ENCODE peak calls at places on chromosomes 4 and X, in four cellular contexts. One of them, this sample, is unnamed.

GRCh38 chr4:114603455-114603854 is 4.8 kb downstream of the UGT8 start:
- DNase-seq in heart left ventricle: no peak
- DNase-seq in heart right ventricle: no peak
- DNase-seq in kidney epithelial cell: no peak
- DNase-seq in this sample: no peak

GRCh38 chr4:142405021-142405991 is 440.8 kb downstream of the INPP4B start:
- DNase-seq in heart left ventricle: peak
- DNase-seq in heart right ventricle: peak
- DNase-seq in kidney epithelial cell: peak
- DNase-seq in this sample: peak

GRCh38 chrX:17836830-17837229 is 24.3 kb downstream of the RAI2 start:
- DNase-seq in heart left ventricle: no peak
- DNase-seq in heart right ventricle: no peak
- DNase-seq in kidney epithelial cell: no peak
- DNase-seq in this sample: no peak

GRCh38 chrX:134658002-134658401 is 269 bp downstream of the PLAC1 start:
- DNase-seq in heart left ventricle: no peak
- DNase-seq in heart right ventricle: no peak
- DNase-seq in kidney epithelial cell: no peak
- DNase-seq in this sample: no peak

GRCh38 chr4:185004562-185005208 is 13.6 kb upstream of the HELT start:
- DNase-seq in heart left ventricle: peak
- DNase-seq in heart right ventricle: peak
- DNase-seq in kidney epithelial cell: no peak
- DNase-seq in this sample: no peak

GRCh38 chrX:130055103-130055502 is 55.2 kb downstream of the ELF4 start:
- DNase-seq in heart left ventricle: no peak
- DNase-seq in heart right ventricle: no peak
- DNase-seq in kidney epithelial cell: no peak
- DNase-seq in this sample: peak

GRCh38 chr4:13533670-13534343 is 10.5 kb downstream of the NKX3-2 start:
- DNase-seq in heart left ventricle: no peak
- DNase-seq in heart right ventricle: no peak
- DNase-seq in kidney epithelial cell: no peak
- DNase-seq in this sample: no peak

GRCh38 chr4:142077048-142077447 is 440.7 kb downstream of the IL15 start:
- DNase-seq in heart left ventricle: no peak
- DNase-seq in heart right ventricle: no peak
- DNase-seq in kidney epithelial cell: no peak
- DNase-seq in this sample: no peak

GRCh38 chr4:37693450-37694190 is 7.4 kb upstream of the RELL1 start:
- DNase-seq in heart left ventricle: no peak
- DNase-seq in heart right ventricle: no peak
- DNase-seq in kidney epithelial cell: peak
- DNase-seq in this sample: peak

GRCh38 chr4:19304028-19304427 is 947.7 kb upstream of the SLIT2 start:
- DNase-seq in heart left ventricle: no peak
- DNase-seq in heart right ventricle: no peak
- DNase-seq in kidney epithelial cell: no peak
- DNase-seq in this sample: no peak

GRCh38 chrX:68415289-68415688 is 18.0 kb downstream of the OPHN1 start:
- DNase-seq in heart left ventricle: peak
- DNase-seq in heart right ventricle: peak
- DNase-seq in kidney epithelial cell: no peak
- DNase-seq in this sample: peak

GRCh38 chr4:140246216-140246615 is 92.2 kb upstream of the MAML3 start:
- DNase-seq in heart left ventricle: no peak
- DNase-seq in heart right ventricle: no peak
- DNase-seq in kidney epithelial cell: no peak
- DNase-seq in this sample: peak

GRCh38 chr4:98626350-98626749 is 32.1 kb downstream of the TSPAN5 start:
- DNase-seq in heart left ventricle: peak
- DNase-seq in heart right ventricle: no peak
- DNase-seq in kidney epithelial cell: peak
- DNase-seq in this sample: peak

GRCh38 chrX:16517206-16517605 is 132.8 kb upstream of the S100G start:
- DNase-seq in heart left ventricle: peak
- DNase-seq in heart right ventricle: no peak
- DNase-seq in kidney epithelial cell: no peak
- DNase-seq in this sample: peak

GRCh38 chr4:130395871-130396270 is 1299.9 kb downstream of the C4orf33 start:
- DNase-seq in heart left ventricle: no peak
- DNase-seq in heart right ventricle: no peak
- DNase-seq in kidney epithelial cell: peak
- DNase-seq in this sample: peak

GRCh38 chr4:1459081-1459480 is 52.8 kb upstream of the NKX1-1 start:
- DNase-seq in heart left ventricle: no peak
- DNase-seq in heart right ventricle: no peak
- DNase-seq in kidney epithelial cell: no peak
- DNase-seq in this sample: no peak

GRCh38 chr4:76801621-76802545 is 96.1 kb downstream of the SOWAHB start:
- DNase-seq in heart left ventricle: peak
- DNase-seq in heart right ventricle: peak
- DNase-seq in kidney epithelial cell: no peak
- DNase-seq in this sample: peak

GRCh38 chr4:138458751-138459150 is 216.6 kb upstream of the SLC7A11 start:
- DNase-seq in heart left ventricle: no peak
- DNase-seq in heart right ventricle: no peak
- DNase-seq in kidney epithelial cell: no peak
- DNase-seq in this sample: no peak

GRCh38 chrX:54482839-54483593 is 13.0 kb downstream of the FGD1 start:
- DNase-seq in heart left ventricle: no peak
- DNase-seq in heart right ventricle: peak
- DNase-seq in kidney epithelial cell: no peak
- DNase-seq in this sample: peak

GRCh38 chr4:37439809-37440518 is 195.4 kb downstream of the NWD2 start:
- DNase-seq in heart left ventricle: no peak
- DNase-seq in heart right ventricle: no peak
- DNase-seq in kidney epithelial cell: no peak
- DNase-seq in this sample: no peak

GRCh38 chrX:112048707-112049106 is 33.9 kb downstream of the TRPC5 start:
- DNase-seq in heart left ventricle: no peak
- DNase-seq in heart right ventricle: no peak
- DNase-seq in kidney epithelial cell: no peak
- DNase-seq in this sample: no peak

GRCh38 chr4:75637176-75637575 is 6.8 kb upstream of the CDKL2 start:
- DNase-seq in heart left ventricle: no peak
- DNase-seq in heart right ventricle: no peak
- DNase-seq in kidney epithelial cell: peak
- DNase-seq in this sample: peak

GRCh38 chr4:102311912-102312311 is 33.4 kb downstream of the SLC39A8 start:
- DNase-seq in heart left ventricle: no peak
- DNase-seq in heart right ventricle: no peak
- DNase-seq in kidney epithelial cell: no peak
- DNase-seq in this sample: no peak

GRCh38 chrX:30967516-30967915 is 78.5 kb upstream of the TAB3 start:
- DNase-seq in heart left ventricle: no peak
- DNase-seq in heart right ventricle: no peak
- DNase-seq in kidney epithelial cell: no peak
- DNase-seq in this sample: no peak

GRCh38 chrX:15301924-15302323 is 13.5 kb downstream of the ASB11 start:
- DNase-seq in heart left ventricle: peak
- DNase-seq in heart right ventricle: no peak
- DNase-seq in kidney epithelial cell: no peak
- DNase-seq in this sample: peak

GRCh38 chrX:24963823-24964222 is 51.9 kb downstream of the ARX start:
- DNase-seq in heart left ventricle: no peak
- DNase-seq in heart right ventricle: no peak
- DNase-seq in kidney epithelial cell: no peak
- DNase-seq in this sample: peak

GRCh38 chr4:27692098-27692679 is 831.5 kb downstream of the STIM2 start:
- DNase-seq in heart left ventricle: no peak
- DNase-seq in heart right ventricle: no peak
- DNase-seq in kidney epithelial cell: no peak
- DNase-seq in this sample: peak

GRCh38 chr4:126533176-126533575 is 1099.6 kb upstream of the INTU start:
- DNase-seq in heart left ventricle: no peak
- DNase-seq in heart right ventricle: no peak
- DNase-seq in kidney epithelial cell: no peak
- DNase-seq in this sample: peak

GRCh38 chrX:40016702-40017101 is 81.1 kb downstream of the BCOR start:
- DNase-seq in heart left ventricle: no peak
- DNase-seq in heart right ventricle: no peak
- DNase-seq in kidney epithelial cell: no peak
- DNase-seq in this sample: no peak

GRCh38 chrX:145213504-145213903 is 33.8 kb upstream of the SPANXN1 start:
- DNase-seq in heart left ventricle: no peak
- DNase-seq in heart right ventricle: no peak
- DNase-seq in kidney epithelial cell: no peak
- DNase-seq in this sample: no peak

DNA sequence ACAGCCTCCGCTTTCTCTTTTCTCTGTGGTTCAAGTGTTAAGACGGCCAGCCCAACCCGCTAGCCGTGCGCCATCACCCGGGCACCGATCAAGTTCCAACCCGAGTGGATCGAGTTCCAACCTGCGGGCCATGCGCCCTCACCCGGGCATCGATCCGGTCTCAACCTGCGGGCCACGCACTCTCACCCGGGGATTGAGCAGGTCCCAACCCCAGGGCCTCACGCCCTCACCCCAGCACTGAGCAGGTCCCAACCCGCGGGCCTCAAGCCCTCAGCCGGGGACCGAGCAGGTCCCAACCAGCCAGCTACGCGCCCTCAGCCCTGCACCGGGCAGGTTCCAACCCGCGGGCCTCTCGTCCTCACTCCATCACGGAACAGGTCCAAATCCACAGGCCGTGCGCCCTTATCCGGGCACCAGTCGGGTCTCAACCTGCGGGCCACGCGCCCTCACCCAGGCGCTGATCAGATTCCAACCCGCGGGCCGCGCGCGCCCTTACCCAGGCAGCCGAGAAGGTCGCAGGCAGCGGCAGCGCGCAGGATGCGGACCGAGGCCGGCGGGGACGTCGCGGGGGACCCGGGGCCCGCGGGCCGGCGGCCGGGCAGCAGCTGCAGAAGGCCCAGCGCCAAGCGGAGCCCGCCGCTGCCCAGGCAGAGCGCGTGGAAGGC is 443 bp downstream of the GPR143 start:
- DNase-seq in heart left ventricle: no peak
- DNase-seq in heart right ventricle: no peak
- DNase-seq in kidney epithelial cell: no peak
- DNase-seq in this sample: no peak
- H3K4me3 ChIP-seq in heart left ventricle: no peak
- H3K4me3 ChIP-seq in heart right ventricle: no peak
- H3K4me3 ChIP-seq in kidney epithelial cell: peak
- H3K4me3 ChIP-seq in this sample: no peak

DNA sequence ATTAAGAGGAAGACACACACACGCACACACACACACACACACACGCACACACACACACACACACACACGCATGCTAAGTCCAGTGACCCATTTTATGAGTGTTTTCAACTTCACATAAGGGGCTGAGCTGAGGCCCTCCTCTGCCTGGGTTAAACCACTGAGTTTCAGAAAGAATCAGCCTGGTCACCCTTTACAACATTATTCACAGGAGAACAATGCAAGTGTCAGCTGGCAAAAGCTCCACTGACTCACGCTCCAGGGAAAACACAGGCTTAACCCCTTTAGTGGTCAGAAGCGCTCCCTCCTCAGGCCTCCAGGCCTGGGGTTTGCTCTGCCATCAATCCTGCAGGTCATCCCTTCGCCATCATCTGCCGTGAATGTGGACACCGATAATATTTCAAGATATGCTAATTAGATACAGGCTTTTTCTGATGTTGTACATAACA is 46.9 kb downstream of the ACOX3 start:
- DNase-seq in heart left ventricle: peak
- DNase-seq in heart right ventricle: no peak
- DNase-seq in kidney epithelial cell: peak
- DNase-seq in this sample: peak
- TF ChIP-seq CTCF in heart left ventricle: no peak
- TF ChIP-seq CTCF in heart right ventricle: no peak
- TF ChIP-seq CTCF in kidney epithelial cell: peak
- TF ChIP-seq CTCF in this sample: peak

GRCh38 chrX:2710041-2710471 is 19.0 kb downstream of the CD99 start:
- DNase-seq in heart left ventricle: peak
- DNase-seq in heart right ventricle: no peak
- DNase-seq in kidney epithelial cell: no peak
- DNase-seq in this sample: peak

GRCh38 chrX:2710496-2710895 is 19.4 kb downstream of the CD99 start:
- DNase-seq in heart left ventricle: no peak
- DNase-seq in heart right ventricle: no peak
- DNase-seq in kidney epithelial cell: no peak
- DNase-seq in this sample: no peak

GRCh38 chrX:2707334-2707760 is 16.3 kb downstream of the CD99 start:
- DNase-seq in heart left ventricle: peak
- DNase-seq in heart right ventricle: peak
- DNase-seq in kidney epithelial cell: peak
- DNase-seq in this sample: peak

GRCh38 chrX:2708016-2708415 is 16.9 kb downstream of the CD99 start:
- DNase-seq in heart left ventricle: no peak
- DNase-seq in heart right ventricle: no peak
- DNase-seq in kidney epithelial cell: no peak
- DNase-seq in this sample: no peak

DNA sequence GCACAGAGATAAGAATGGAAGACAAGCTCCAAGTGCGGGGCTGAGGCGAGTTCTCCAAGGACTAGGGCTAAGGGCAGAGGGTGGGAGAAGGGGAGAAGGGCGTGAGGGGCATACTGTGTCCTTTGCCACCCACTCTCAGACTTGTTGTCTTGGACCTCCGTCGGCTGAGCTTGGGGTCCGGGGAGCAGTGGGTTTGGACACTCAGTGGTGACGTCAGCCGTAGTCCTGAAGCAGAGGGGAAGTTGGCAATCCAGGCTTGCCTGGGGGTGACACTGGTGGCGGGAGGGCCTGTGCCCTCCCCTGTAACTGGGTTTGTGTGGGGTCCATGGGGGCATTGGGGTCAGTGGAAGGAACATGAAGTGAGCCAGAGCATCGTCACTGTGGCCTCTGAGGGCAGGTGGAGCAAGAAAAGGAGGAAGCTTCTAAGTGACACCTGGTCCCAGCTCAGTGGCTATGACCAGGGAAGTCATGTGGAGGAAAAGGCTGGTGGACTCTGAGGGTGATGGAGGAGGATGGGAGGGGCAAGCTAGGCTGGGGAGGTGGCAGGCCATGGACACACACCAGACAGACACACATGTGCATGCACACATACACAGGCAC is 17.6 kb downstream of the CD99 start:
- DNase-seq in heart left ventricle: no peak
- DNase-seq in heart right ventricle: no peak
- DNase-seq in kidney epithelial cell: no peak
- DNase-seq in this sample: no peak
- H3K4me3 ChIP-seq in heart left ventricle: no peak
- H3K4me3 ChIP-seq in heart right ventricle: no peak
- H3K4me3 ChIP-seq in kidney epithelial cell: no peak
- H3K4me3 ChIP-seq in this sample: no peak

GRCh38 chr4:53507058-53507457 is 84.2 kb downstream of the LNX1 start:
- DNase-seq in heart left ventricle: no peak
- DNase-seq in heart right ventricle: no peak
- DNase-seq in kidney epithelial cell: no peak
- DNase-seq in this sample: no peak

GRCh38 chr4:53510316-53510715 is 81.0 kb downstream of the LNX1 start:
- DNase-seq in heart left ventricle: no peak
- DNase-seq in heart right ventricle: no peak
- DNase-seq in kidney epithelial cell: no peak
- DNase-seq in this sample: peak

GRCh38 chr4:53508446-53508845 is 82.8 kb downstream of the LNX1 start:
- DNase-seq in heart left ventricle: no peak
- DNase-seq in heart right ventricle: no peak
- DNase-seq in kidney epithelial cell: no peak
- DNase-seq in this sample: peak

GRCh38 chr4:53507671-53508286 is 83.5 kb downstream of the LNX1 start:
- DNase-seq in heart left ventricle: peak
- DNase-seq in heart right ventricle: peak
- DNase-seq in kidney epithelial cell: no peak
- DNase-seq in this sample: peak

GRCh38 chr4:53505947-53506346 is 85.3 kb downstream of the LNX1 start:
- DNase-seq in heart left ventricle: no peak
- DNase-seq in heart right ventricle: no peak
- DNase-seq in kidney epithelial cell: no peak
- DNase-seq in this sample: no peak
- TF ChIP-seq CTCF in heart left ventricle: no peak
- TF ChIP-seq CTCF in heart right ventricle: no peak
- TF ChIP-seq CTCF in kidney epithelial cell: no peak
- TF ChIP-seq CTCF in this sample: peak